ENCODE peak calls at places on chromosomes 16 and 17, in five cellular contexts. N, L, Q, V and E are unnamed samples.

GRCh38 chr16:80932725-80933124 is 74.0 kb downstream of the CMC2 start:
- ATAC-seq in V (no peak), Q (peak), N (peak), L (no peak), E (peak)

GRCh38 chr16:20401475-20402016 is 3.0 kb downstream of the PDILT start:
- ATAC-seq in V (no peak), L (peak), Q (no peak), N (peak), E (no peak)

GRCh38 chr16:8962393-8963009 is 1.2 kb downstream of the USP7 start:
- ATAC-seq in L (no peak), N (peak), V (peak), Q (no peak), E (no peak)

GRCh38 chr17:36667922-36668321 is 66.5 kb downstream of the MRM1 start:
- ATAC-seq in Q (no peak), L (no peak), V (no peak), N (no peak), E (no peak)

GRCh38 chr17:75808905-75809621 is 24.5 kb downstream of the UNK start:
- ATAC-seq in V (peak), L (no peak), N (no peak), Q (peak), E (peak)

GRCh38 chr16:68382296-68382718 is 66.0 kb downstream of the SMPD3 start:
- ATAC-seq in N (peak), Q (peak), L (peak), V (peak), E (no peak)

GRCh38 chr16:27618611-27619380 is 68.9 kb downstream of the KATNIP start:
- ATAC-seq in Q (no peak), V (no peak), L (peak), N (no peak), E (no peak)

GRCh38 chr17:6753006-6753445 is 2.8 kb upstream of the XAF1 start:
- ATAC-seq in Q (peak), L (no peak), N (no peak), V (peak), E (peak)

GRCh38 chr16:49874613-49875237 is 18.8 kb upstream of the ZNF423 start:
- ATAC-seq in L (no peak), V (no peak), Q (no peak), N (no peak), E (no peak)

GRCh38 chr16:49876716-49877129 is 20.8 kb upstream of the ZNF423 start:
- ATAC-seq in Q (peak), V (peak), L (peak), N (peak), E (peak)

GRCh38 chr16:49881890-49882289 is 26.0 kb upstream of the ZNF423 start:
- ATAC-seq in N (no peak), Q (no peak), L (no peak), V (no peak), E (no peak)

DNA sequence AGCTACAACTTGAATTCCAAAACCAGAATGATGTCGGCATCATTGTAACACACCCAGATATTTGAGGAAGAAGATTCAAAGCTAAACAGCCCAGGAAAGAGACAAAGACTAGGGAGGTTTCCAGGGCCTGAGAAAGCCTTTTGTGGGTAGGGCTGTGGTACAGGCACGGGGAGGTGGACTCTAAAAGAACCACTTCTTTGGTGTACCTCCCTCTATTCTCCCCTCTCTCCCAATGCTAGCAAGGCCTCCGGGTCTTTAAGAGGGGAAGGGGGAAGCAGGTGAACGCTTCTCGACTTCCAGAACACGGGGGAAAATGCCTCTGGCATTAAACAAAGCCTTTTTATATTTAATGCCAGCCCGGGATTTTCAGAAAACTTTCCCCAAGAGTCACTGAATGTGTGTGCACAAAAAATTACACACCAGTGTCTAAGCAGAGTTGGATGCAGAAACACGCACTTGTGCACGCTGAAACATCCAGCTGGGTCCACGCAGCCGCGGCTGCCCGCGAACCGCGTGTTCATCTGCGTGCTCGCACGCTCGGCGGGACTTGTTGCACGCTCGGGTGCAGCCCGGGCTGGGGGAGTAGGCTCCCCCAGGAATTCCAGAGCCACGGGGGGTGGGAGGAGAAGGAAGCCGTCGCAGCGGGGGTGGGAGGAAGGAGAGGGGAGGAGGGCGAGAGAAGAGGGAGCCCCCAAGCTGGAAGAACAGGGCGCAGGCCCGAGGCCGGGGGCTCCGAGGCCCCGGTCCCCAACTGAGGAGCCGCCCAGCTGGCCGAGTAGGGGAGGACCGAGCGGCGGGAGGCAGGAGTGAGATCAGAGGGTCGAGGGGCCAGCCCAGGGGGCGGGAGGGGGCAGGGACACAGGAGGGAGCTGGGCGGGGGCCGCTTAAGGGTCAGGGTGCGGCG is 20.2 kb upstream of the ZNF423 start:
- ATAC-seq in L (peak), V (no peak), N (no peak), Q (peak), E (no peak)
- TF ChIP-seq EP300 in L (no peak), V (no peak), N (no peak), Q (no peak), E (no peak)

DNA sequence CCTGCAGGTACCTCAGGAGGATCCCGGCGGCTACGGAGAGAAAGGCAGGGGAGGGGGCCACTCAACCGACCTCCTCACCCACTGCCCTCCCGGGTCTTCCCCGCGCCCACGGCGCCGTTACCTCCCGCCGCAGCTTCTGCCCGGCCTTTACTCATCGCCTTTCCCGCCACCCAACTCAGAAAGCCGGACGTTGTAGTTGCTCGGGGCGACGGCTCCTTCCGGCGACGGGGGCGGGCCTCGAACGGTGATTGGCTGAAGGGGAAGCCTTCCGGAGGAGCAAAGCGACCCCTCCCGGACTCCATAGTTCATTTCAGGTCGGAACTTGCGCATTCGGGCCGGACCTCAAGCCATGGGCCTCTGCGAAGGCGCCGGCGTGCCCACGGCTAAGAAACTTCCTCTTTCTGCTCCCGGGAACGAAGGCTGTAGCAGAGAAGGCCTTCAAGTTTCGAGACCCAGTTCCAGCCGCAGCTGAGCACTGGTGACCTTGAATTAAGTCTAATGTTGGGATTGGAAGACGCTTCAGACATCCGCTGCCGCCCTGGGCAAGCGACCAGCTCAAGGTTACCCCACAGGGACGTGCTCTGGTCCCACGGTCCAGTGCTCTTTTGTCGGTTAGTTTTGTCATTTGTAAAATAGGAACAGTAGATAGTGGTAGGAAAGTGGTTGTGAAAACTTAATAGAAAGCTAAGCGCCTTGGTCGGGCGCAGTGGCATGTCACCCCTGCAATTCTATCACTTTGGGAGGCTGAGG is at the start of gene PSMC3IP:
- ATAC-seq in Q (peak), V (peak), L (peak), N (peak), E (peak)
- TF ChIP-seq CTCF in Q (peak), V (peak), L (peak), N (peak), E (peak)

GRCh38 chr17:41338961-41339485 is 11.6 kb downstream of the KRT33A start:
- ATAC-seq in V (no peak), N (no peak), Q (no peak), L (no peak), E (no peak)

GRCh38 chr17:41343031-41343430 is 7.6 kb downstream of the KRT33A start:
- ATAC-seq in N (no peak), L (no peak), V (no peak), Q (no peak), E (no peak)

GRCh38 chr17:41340496-41340895 is 10.1 kb downstream of the KRT33A start:
- ATAC-seq in L (no peak), Q (no peak), V (no peak), N (peak), E (no peak)

GRCh38 chr17:41339571-41340169 is 11.0 kb downstream of the KRT33A start:
- ATAC-seq in N (no peak), L (no peak), Q (no peak), V (no peak), E (no peak)

DNA sequence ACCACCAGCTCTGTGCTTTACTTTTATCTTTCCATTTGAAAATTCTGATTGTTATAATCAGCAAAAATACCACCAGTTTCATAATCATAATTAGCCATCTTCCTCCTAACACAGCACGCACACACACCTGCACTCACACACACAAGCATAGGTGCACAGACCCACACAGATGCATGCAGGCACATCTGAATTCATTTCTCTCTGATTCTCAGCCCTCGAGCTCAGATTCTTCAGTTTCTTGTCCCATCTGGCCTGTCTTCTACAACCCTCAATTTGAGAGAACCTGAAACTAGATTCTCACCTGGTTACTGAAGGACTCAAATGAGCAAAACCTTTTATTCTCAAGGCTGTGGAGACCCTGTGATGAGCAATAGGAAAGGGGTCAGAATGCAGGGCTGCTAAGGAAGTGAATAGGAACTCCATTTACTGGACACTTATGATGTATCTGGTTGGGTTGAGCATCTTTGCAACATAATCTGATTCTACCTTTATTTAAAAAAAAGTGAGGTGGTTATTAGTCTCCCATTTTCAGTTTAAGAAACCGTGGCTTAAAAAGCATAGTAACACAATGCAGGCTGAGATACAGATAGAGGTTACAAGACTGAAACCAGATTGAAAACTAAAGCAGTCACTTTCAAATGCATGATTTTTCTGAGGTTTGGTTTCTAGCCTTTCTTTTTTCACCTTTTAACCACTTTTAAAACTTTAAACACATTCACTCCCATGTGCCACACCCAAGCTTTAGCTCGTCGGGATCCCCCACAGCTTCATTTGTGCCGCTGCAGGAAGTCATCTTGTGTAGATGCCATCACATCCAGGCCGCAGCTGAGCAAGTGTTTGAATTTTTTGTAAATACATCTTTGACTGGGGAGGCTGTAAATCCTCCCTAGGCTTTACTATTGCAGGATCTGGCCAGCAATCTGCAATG is 9.4 kb downstream of the KRT33A start:
- ATAC-seq in Q (no peak), L (no peak), V (no peak), N (no peak), E (no peak)
- TF ChIP-seq EP300 in Q (no peak), L (no peak), V (no peak), N (no peak), E (no peak)

DNA sequence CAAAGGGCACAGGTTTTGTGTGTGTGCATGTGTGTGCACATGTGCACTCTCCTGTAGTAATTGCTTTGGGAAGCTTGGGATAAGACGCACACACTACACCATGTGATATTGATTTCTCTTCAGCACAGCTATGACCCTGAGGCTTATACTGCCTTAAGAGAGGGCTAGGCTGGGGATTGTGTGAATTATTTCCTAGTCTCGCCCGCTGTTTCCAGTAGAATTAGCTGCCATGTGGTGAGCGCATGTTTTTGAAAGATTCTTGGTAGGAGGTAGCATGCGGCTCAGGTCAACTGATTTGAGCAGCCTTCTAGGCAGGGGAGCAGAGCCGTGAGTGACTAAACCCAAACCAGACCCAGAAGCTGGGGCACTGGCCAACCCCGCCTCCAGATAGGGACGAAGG is 61.2 kb upstream of the ELAC2 start:
- ATAC-seq in Q (no peak), N (no peak), V (no peak), L (no peak), E (no peak)
- TF ChIP-seq CTCF in Q (no peak), N (no peak), V (no peak), L (no peak), E (no peak)

GRCh38 chr17:38602453-38602852 is 3.3 kb downstream of the SRCIN1 start:
- ATAC-seq in L (no peak), V (no peak), Q (no peak), N (no peak), E (no peak)
- TF ChIP-seq EP300 in L (no peak), V (no peak), Q (no peak), N (no peak), E (no peak)

GRCh38 chr16:81994485-81994884 is 16.8 kb downstream of the SDR42E1 start:
- ATAC-seq in V (peak), L (peak), N (no peak), Q (no peak), E (no peak)
- TF ChIP-seq CTCF in V (peak), L (peak), N (no peak), Q (no peak), E (no peak)

DNA sequence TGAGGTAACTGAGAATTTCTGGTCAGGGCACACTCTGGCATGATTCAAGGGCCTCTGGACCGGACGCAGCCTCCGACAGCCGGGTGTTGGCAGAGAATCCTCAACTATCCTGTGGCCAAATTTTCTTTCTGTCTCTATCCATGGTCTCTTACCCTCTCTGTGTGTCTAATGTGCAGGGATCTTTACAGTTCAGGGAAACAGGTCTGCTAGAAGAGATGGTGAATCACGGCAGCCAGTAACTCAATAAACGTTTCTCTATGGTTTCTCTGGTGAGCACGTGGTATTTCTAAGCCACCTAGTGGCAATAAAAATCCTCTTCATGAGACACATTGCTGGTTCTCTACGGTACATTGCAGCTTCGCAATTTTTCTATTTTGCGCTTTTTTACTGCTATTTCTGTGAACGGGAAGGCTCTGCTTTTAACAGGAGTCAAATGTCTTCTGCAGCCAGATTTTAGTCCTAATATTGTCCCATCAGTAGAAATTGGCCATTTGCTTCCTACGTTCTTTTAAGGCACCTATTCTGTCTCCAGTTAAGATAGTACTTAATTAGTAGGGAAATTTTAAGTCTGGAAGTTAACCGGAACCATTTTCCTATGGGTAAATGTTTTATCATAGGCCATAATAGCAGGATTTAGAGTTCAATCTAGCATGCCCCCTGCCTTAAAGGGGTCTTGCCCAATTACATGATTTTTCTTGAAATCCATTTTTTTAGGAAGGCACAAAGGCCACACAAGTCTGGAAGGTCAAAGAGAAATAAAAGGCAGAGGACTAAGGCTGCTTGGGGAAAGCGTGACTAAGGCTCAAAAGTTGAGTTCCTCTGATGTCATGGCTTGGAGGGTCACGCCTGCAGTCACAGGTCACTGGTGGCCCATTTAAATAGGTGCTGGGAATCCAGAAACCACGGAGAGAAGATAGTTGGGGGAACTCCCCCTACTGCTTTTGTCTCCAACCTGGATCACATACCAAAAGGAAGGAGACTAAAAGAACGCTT is 31.5 kb downstream of the QPRT start:
- ATAC-seq in V (peak), L (peak), N (peak), Q (peak), E (peak)
- TF ChIP-seq EP300 in V (no peak), L (no peak), N (no peak), Q (no peak), E (no peak)

DNA sequence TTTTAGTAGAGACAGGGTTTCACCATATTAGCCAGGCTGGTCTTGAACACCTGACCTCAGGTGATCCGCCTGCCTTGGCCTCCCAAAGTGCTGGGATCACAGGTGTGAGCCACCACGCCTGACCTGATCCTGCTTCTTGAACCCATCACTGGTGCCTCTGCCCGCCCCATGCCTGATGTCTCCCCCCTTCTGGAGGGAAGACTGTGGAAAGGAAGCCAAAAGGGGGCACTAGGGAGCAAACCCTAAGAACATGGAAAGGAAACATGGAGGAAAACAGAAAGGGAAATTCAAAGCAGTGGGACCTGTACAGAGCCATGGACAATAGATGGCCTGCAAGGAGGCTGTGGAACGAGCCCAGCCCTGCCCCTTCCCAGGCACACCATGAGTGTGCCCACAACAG is 31.1 kb upstream of the FASN start:
- ATAC-seq in N (no peak), L (no peak), V (peak), Q (no peak), E (no peak)
- TF ChIP-seq CTCF in N (no peak), L (peak), V (peak), Q (no peak), E (no peak)